ENCODE peak calls at places on chromosomes 11 and 22, in four cellular contexts. One of them, this sample, is unnamed.

GRCh38 chr11:128497057-128497957 is 90.1 kb downstream of the ETS1 start:
- DNase-seq in NCI-H1092: peak; percentile 71
- DNase-seq in GM23248: peak; percentile 97
- DNase-seq in neural progenitor cell: no peak
- DNase-seq in this sample: no peak

GRCh38 chr11:101618691-101619090 is 34.9 kb upstream of the TRPC6 start:
- DNase-seq in NCI-H1092: no peak
- DNase-seq in GM23248: peak; percentile 58
- DNase-seq in neural progenitor cell: no peak
- DNase-seq in this sample: no peak

GRCh38 chr11:35515224-35515623 is 10.2 kb downstream of the PAMR1 start:
- DNase-seq in NCI-H1092: no peak
- DNase-seq in GM23248: peak; percentile 91
- DNase-seq in neural progenitor cell: no peak
- DNase-seq in this sample: no peak

GRCh38 chr22:22666307-22667091 is 22.1 kb downstream of the GGTLC2 start:
- DNase-seq in NCI-H1092: no peak
- DNase-seq in GM23248: peak; percentile 60
- DNase-seq in neural progenitor cell: peak; percentile 70
- DNase-seq in this sample: no peak

GRCh38 chr11:95108159-95108611 is 18.5 kb downstream of the ENDOD1 start:
- DNase-seq in NCI-H1092: no peak
- DNase-seq in GM23248: peak; percentile 67
- DNase-seq in neural progenitor cell: peak; percentile 5
- DNase-seq in this sample: no peak

GRCh38 chr11:117145393-117145761 is 1.3 kb downstream of the PAFAH1B2 start:
- DNase-seq in NCI-H1092: no peak
- DNase-seq in GM23248: peak; percentile 79
- DNase-seq in neural progenitor cell: peak; percentile 47
- DNase-seq in this sample: no peak

GRCh38 chr11:121578216-121579063 is 125.7 kb upstream of the SORL1-AS1 start:
- DNase-seq in NCI-H1092: no peak
- DNase-seq in GM23248: peak; percentile 25
- DNase-seq in neural progenitor cell: no peak
- DNase-seq in this sample: no peak

GRCh38 chr22:49487950-49488349 is 339.7 kb downstream of the BRD1 start:
- DNase-seq in NCI-H1092: no peak
- DNase-seq in GM23248: no peak
- DNase-seq in neural progenitor cell: no peak
- DNase-seq in this sample: no peak

GRCh38 chr11:10694481-10695239 is 1.1 kb upstream of the IRAG1 start:
- DNase-seq in NCI-H1092: no peak
- DNase-seq in GM23248: peak; percentile 74
- DNase-seq in neural progenitor cell: no peak
- DNase-seq in this sample: no peak

GRCh38 chr11:65551572-65552398 is 6.4 kb downstream of the LTBP3 start:
- DNase-seq in NCI-H1092: peak; percentile 83
- DNase-seq in GM23248: peak; percentile 41
- DNase-seq in neural progenitor cell: peak; percentile 70
- DNase-seq in this sample: no peak

GRCh38 chr11:66067640-66068039 is 2.4 kb upstream of the PACS1 start:
- DNase-seq in NCI-H1092: no peak
- DNase-seq in GM23248: no peak
- DNase-seq in neural progenitor cell: no peak
- DNase-seq in this sample: no peak

GRCh38 chr11:116454020-116454645 is 318.7 kb downstream of the BUD13 start:
- DNase-seq in NCI-H1092: peak; percentile 49
- DNase-seq in GM23248: peak; percentile 68
- DNase-seq in neural progenitor cell: peak; percentile 60
- DNase-seq in this sample: peak; percentile 52

GRCh38 chr22:27512283-27512761 is 289.2 kb downstream of the MN1 start:
- DNase-seq in NCI-H1092: no peak
- DNase-seq in GM23248: peak; percentile 94
- DNase-seq in neural progenitor cell: no peak
- DNase-seq in this sample: no peak

GRCh38 chr22:41320416-41321240 is 19.3 kb downstream of the ZC3H7B start:
- DNase-seq in NCI-H1092: no peak
- DNase-seq in GM23248: no peak
- DNase-seq in neural progenitor cell: no peak
- DNase-seq in this sample: no peak

GRCh38 chr11:124627546-124627945 is 4.9 kb downstream of the TBRG1 start:
- DNase-seq in NCI-H1092: no peak
- DNase-seq in GM23248: no peak
- DNase-seq in neural progenitor cell: no peak
- DNase-seq in this sample: no peak

GRCh38 chr22:31748490-31748889 is 1.4 kb downstream of the PRR14L start:
- DNase-seq in NCI-H1092: no peak
- DNase-seq in GM23248: peak; percentile 38
- DNase-seq in neural progenitor cell: peak; percentile 32
- DNase-seq in this sample: no peak

GRCh38 chr11:844693-845644 is 2.3 kb downstream of the TSPAN4 start:
- DNase-seq in NCI-H1092: no peak
- DNase-seq in GM23248: peak; percentile 87
- DNase-seq in neural progenitor cell: peak; percentile 83
- DNase-seq in this sample: no peak